ENCODE peak calls at places on chromosomes 16 and 17, in nine cellular contexts. One of them, this sample, is unnamed.

GRCh38 chr17:80034977-80035686 is 540 bp downstream of the TBC1D16 start:
- DNase-seq in activated B cell treated with CpG ODN at 0.5 μM for 24 hours: no peak
- DNase-seq in colonic mucosa: peak
- DNase-seq in endothelial cell of umbilical vein: peak
- DNase-seq in stimulated activated CD8-positive, alpha-beta memory T cell treated with anti-CD3 and anti-CD28 coated beads, Interleukin-7, amount 100 ng/mL, for 48 hours: no peak
- DNase-seq in B cell: peak
- DNase-seq in GM13977: peak
- DNase-seq in iris pigment epithelial cell: peak
- DNase-seq in NCI-H69: peak
- DNase-seq in this sample: peak

GRCh38 chr16:81821422-81822128 is 42.5 kb downstream of the PLCG2 start:
- DNase-seq in activated B cell treated with CpG ODN at 0.5 μM for 24 hours: peak
- DNase-seq in colonic mucosa: no peak
- DNase-seq in endothelial cell of umbilical vein: no peak
- DNase-seq in stimulated activated CD8-positive, alpha-beta memory T cell treated with anti-CD3 and anti-CD28 coated beads, Interleukin-7, amount 100 ng/mL, for 48 hours: no peak
- DNase-seq in B cell: no peak
- DNase-seq in GM13977: peak
- DNase-seq in iris pigment epithelial cell: peak
- DNase-seq in NCI-H69: no peak
- DNase-seq in this sample: no peak

GRCh38 chr17:58282442-58282841 is 1.7 kb upstream of the MPO start:
- DNase-seq in activated B cell treated with CpG ODN at 0.5 μM for 24 hours: no peak
- DNase-seq in colonic mucosa: no peak
- DNase-seq in endothelial cell of umbilical vein: no peak
- DNase-seq in stimulated activated CD8-positive, alpha-beta memory T cell treated with anti-CD3 and anti-CD28 coated beads, Interleukin-7, amount 100 ng/mL, for 48 hours: no peak
- DNase-seq in B cell: no peak
- DNase-seq in GM13977: no peak
- DNase-seq in iris pigment epithelial cell: no peak
- DNase-seq in NCI-H69: no peak
- DNase-seq in this sample: no peak

GRCh38 chr16:54212893-54213292 is 73.7 kb downstream of the IRX3 start:
- DNase-seq in activated B cell treated with CpG ODN at 0.5 μM for 24 hours: no peak
- DNase-seq in colonic mucosa: no peak
- DNase-seq in endothelial cell of umbilical vein: no peak
- DNase-seq in stimulated activated CD8-positive, alpha-beta memory T cell treated with anti-CD3 and anti-CD28 coated beads, Interleukin-7, amount 100 ng/mL, for 48 hours: no peak
- DNase-seq in B cell: no peak
- DNase-seq in GM13977: no peak
- DNase-seq in iris pigment epithelial cell: no peak
- DNase-seq in NCI-H69: no peak
- DNase-seq in this sample: no peak

GRCh38 chr17:2435852-2436251 is 35.0 kb upstream of the MNT start:
- DNase-seq in activated B cell treated with CpG ODN at 0.5 μM for 24 hours: no peak
- DNase-seq in colonic mucosa: no peak
- DNase-seq in endothelial cell of umbilical vein: no peak
- DNase-seq in stimulated activated CD8-positive, alpha-beta memory T cell treated with anti-CD3 and anti-CD28 coated beads, Interleukin-7, amount 100 ng/mL, for 48 hours: no peak
- DNase-seq in B cell: no peak
- DNase-seq in GM13977: no peak
- DNase-seq in iris pigment epithelial cell: no peak
- DNase-seq in NCI-H69: peak
- DNase-seq in this sample: no peak

GRCh38 chr16:87351320-87351698 is 32.3 kb downstream of the FBXO31 start:
- DNase-seq in activated B cell treated with CpG ODN at 0.5 μM for 24 hours: no peak
- DNase-seq in colonic mucosa: no peak
- DNase-seq in endothelial cell of umbilical vein: no peak
- DNase-seq in stimulated activated CD8-positive, alpha-beta memory T cell treated with anti-CD3 and anti-CD28 coated beads, Interleukin-7, amount 100 ng/mL, for 48 hours: no peak
- DNase-seq in B cell: no peak
- DNase-seq in GM13977: no peak
- DNase-seq in iris pigment epithelial cell: no peak
- DNase-seq in NCI-H69: no peak
- DNase-seq in this sample: no peak

GRCh38 chr17:39679521-39680192 is 8.2 kb downstream of the PGAP3 start:
- DNase-seq in activated B cell treated with CpG ODN at 0.5 μM for 24 hours: no peak
- DNase-seq in colonic mucosa: no peak
- DNase-seq in endothelial cell of umbilical vein: no peak
- DNase-seq in stimulated activated CD8-positive, alpha-beta memory T cell treated with anti-CD3 and anti-CD28 coated beads, Interleukin-7, amount 100 ng/mL, for 48 hours: no peak
- DNase-seq in B cell: peak
- DNase-seq in GM13977: no peak
- DNase-seq in iris pigment epithelial cell: no peak
- DNase-seq in NCI-H69: no peak
- DNase-seq in this sample: no peak

GRCh38 chr16:69397821-69398521 is 12.2 kb upstream of the TERF2 start:
- DNase-seq in activated B cell treated with CpG ODN at 0.5 μM for 24 hours: no peak
- DNase-seq in colonic mucosa: peak
- DNase-seq in endothelial cell of umbilical vein: peak
- DNase-seq in stimulated activated CD8-positive, alpha-beta memory T cell treated with anti-CD3 and anti-CD28 coated beads, Interleukin-7, amount 100 ng/mL, for 48 hours: no peak
- DNase-seq in B cell: no peak
- DNase-seq in GM13977: no peak
- DNase-seq in iris pigment epithelial cell: peak
- DNase-seq in NCI-H69: peak
- DNase-seq in this sample: no peak

GRCh38 chr17:40382251-40382650 is 17.7 kb upstream of the GJD3 start:
- DNase-seq in activated B cell treated with CpG ODN at 0.5 μM for 24 hours: no peak
- DNase-seq in colonic mucosa: no peak
- DNase-seq in endothelial cell of umbilical vein: no peak
- DNase-seq in stimulated activated CD8-positive, alpha-beta memory T cell treated with anti-CD3 and anti-CD28 coated beads, Interleukin-7, amount 100 ng/mL, for 48 hours: no peak
- DNase-seq in B cell: no peak
- DNase-seq in GM13977: no peak
- DNase-seq in iris pigment epithelial cell: no peak
- DNase-seq in NCI-H69: no peak
- DNase-seq in this sample: no peak

GRCh38 chr17:51869387-51869786 is 289.1 kb downstream of the CA10 start:
- DNase-seq in activated B cell treated with CpG ODN at 0.5 μM for 24 hours: no peak
- DNase-seq in colonic mucosa: peak
- DNase-seq in endothelial cell of umbilical vein: no peak
- DNase-seq in stimulated activated CD8-positive, alpha-beta memory T cell treated with anti-CD3 and anti-CD28 coated beads, Interleukin-7, amount 100 ng/mL, for 48 hours: no peak
- DNase-seq in B cell: no peak
- DNase-seq in GM13977: no peak
- DNase-seq in iris pigment epithelial cell: peak
- DNase-seq in NCI-H69: no peak
- DNase-seq in this sample: no peak

GRCh38 chr16:74641969-74642368 is 24.7 kb downstream of the RFWD3 start:
- DNase-seq in activated B cell treated with CpG ODN at 0.5 μM for 24 hours: no peak
- DNase-seq in colonic mucosa: no peak
- DNase-seq in endothelial cell of umbilical vein: no peak
- DNase-seq in stimulated activated CD8-positive, alpha-beta memory T cell treated with anti-CD3 and anti-CD28 coated beads, Interleukin-7, amount 100 ng/mL, for 48 hours: no peak
- DNase-seq in B cell: no peak
- DNase-seq in GM13977: no peak
- DNase-seq in iris pigment epithelial cell: no peak
- DNase-seq in NCI-H69: no peak
- DNase-seq in this sample: no peak

GRCh38 chr17:49132699-49133364 is at the start of gene B4GALNT2:
- DNase-seq in activated B cell treated with CpG ODN at 0.5 μM for 24 hours: no peak
- DNase-seq in colonic mucosa: peak
- DNase-seq in endothelial cell of umbilical vein: no peak
- DNase-seq in stimulated activated CD8-positive, alpha-beta memory T cell treated with anti-CD3 and anti-CD28 coated beads, Interleukin-7, amount 100 ng/mL, for 48 hours: peak
- DNase-seq in B cell: peak
- DNase-seq in GM13977: no peak
- DNase-seq in iris pigment epithelial cell: no peak
- DNase-seq in NCI-H69: no peak
- DNase-seq in this sample: peak

GRCh38 chr17:45973943-45974859 is 24.8 kb upstream of the STH start:
- DNase-seq in activated B cell treated with CpG ODN at 0.5 μM for 24 hours: no peak
- DNase-seq in colonic mucosa: no peak
- DNase-seq in endothelial cell of umbilical vein: no peak
- DNase-seq in stimulated activated CD8-positive, alpha-beta memory T cell treated with anti-CD3 and anti-CD28 coated beads, Interleukin-7, amount 100 ng/mL, for 48 hours: no peak
- DNase-seq in B cell: no peak
- DNase-seq in GM13977: no peak
- DNase-seq in iris pigment epithelial cell: no peak
- DNase-seq in NCI-H69: peak
- DNase-seq in this sample: no peak

GRCh38 chr16:78844682-78845081 is 745.2 kb downstream of the WWOX start:
- DNase-seq in activated B cell treated with CpG ODN at 0.5 μM for 24 hours: no peak
- DNase-seq in colonic mucosa: no peak
- DNase-seq in endothelial cell of umbilical vein: no peak
- DNase-seq in stimulated activated CD8-positive, alpha-beta memory T cell treated with anti-CD3 and anti-CD28 coated beads, Interleukin-7, amount 100 ng/mL, for 48 hours: no peak
- DNase-seq in B cell: no peak
- DNase-seq in GM13977: no peak
- DNase-seq in iris pigment epithelial cell: no peak
- DNase-seq in NCI-H69: no peak
- DNase-seq in this sample: no peak

GRCh38 chr17:45307290-45308015 is 9.4 kb downstream of the MAP3K14 start:
- DNase-seq in activated B cell treated with CpG ODN at 0.5 μM for 24 hours: peak
- DNase-seq in colonic mucosa: no peak
- DNase-seq in endothelial cell of umbilical vein: peak
- DNase-seq in stimulated activated CD8-positive, alpha-beta memory T cell treated with anti-CD3 and anti-CD28 coated beads, Interleukin-7, amount 100 ng/mL, for 48 hours: no peak
- DNase-seq in B cell: peak
- DNase-seq in GM13977: peak
- DNase-seq in iris pigment epithelial cell: peak
- DNase-seq in NCI-H69: peak
- DNase-seq in this sample: no peak

GRCh38 chr17:65627892-65628622 is 66.6 kb upstream of the AXIN2 start:
- DNase-seq in activated B cell treated with CpG ODN at 0.5 μM for 24 hours: no peak
- DNase-seq in colonic mucosa: peak
- DNase-seq in endothelial cell of umbilical vein: no peak
- DNase-seq in stimulated activated CD8-positive, alpha-beta memory T cell treated with anti-CD3 and anti-CD28 coated beads, Interleukin-7, amount 100 ng/mL, for 48 hours: no peak
- DNase-seq in B cell: no peak
- DNase-seq in GM13977: no peak
- DNase-seq in iris pigment epithelial cell: peak
- DNase-seq in NCI-H69: peak
- DNase-seq in this sample: no peak

GRCh38 chr17:75698659-75699058 is 22.6 kb upstream of the ITGB4 start:
- DNase-seq in activated B cell treated with CpG ODN at 0.5 μM for 24 hours: no peak
- DNase-seq in colonic mucosa: peak
- DNase-seq in endothelial cell of umbilical vein: no peak
- DNase-seq in stimulated activated CD8-positive, alpha-beta memory T cell treated with anti-CD3 and anti-CD28 coated beads, Interleukin-7, amount 100 ng/mL, for 48 hours: no peak
- DNase-seq in B cell: no peak
- DNase-seq in GM13977: no peak
- DNase-seq in iris pigment epithelial cell: no peak
- DNase-seq in NCI-H69: no peak
- DNase-seq in this sample: no peak

GRCh38 chr17:8001976-8002645 is at the start of gene GUCY2D:
- DNase-seq in activated B cell treated with CpG ODN at 0.5 μM for 24 hours: no peak
- DNase-seq in colonic mucosa: no peak
- DNase-seq in endothelial cell of umbilical vein: no peak
- DNase-seq in stimulated activated CD8-positive, alpha-beta memory T cell treated with anti-CD3 and anti-CD28 coated beads, Interleukin-7, amount 100 ng/mL, for 48 hours: no peak
- DNase-seq in B cell: peak
- DNase-seq in GM13977: peak
- DNase-seq in iris pigment epithelial cell: no peak
- DNase-seq in NCI-H69: no peak
- DNase-seq in this sample: no peak

GRCh38 chr17:57785032-57785431 is 39.9 kb upstream of the CCDC182 start:
- DNase-seq in activated B cell treated with CpG ODN at 0.5 μM for 24 hours: no peak
- DNase-seq in colonic mucosa: peak
- DNase-seq in endothelial cell of umbilical vein: no peak
- DNase-seq in stimulated activated CD8-positive, alpha-beta memory T cell treated with anti-CD3 and anti-CD28 coated beads, Interleukin-7, amount 100 ng/mL, for 48 hours: no peak
- DNase-seq in B cell: no peak
- DNase-seq in GM13977: no peak
- DNase-seq in iris pigment epithelial cell: no peak
- DNase-seq in NCI-H69: no peak
- DNase-seq in this sample: no peak

GRCh38 chr16:56289862-56290261 is 98.6 kb downstream of the GNAO1 start:
- DNase-seq in activated B cell treated with CpG ODN at 0.5 μM for 24 hours: no peak
- DNase-seq in colonic mucosa: no peak
- DNase-seq in endothelial cell of umbilical vein: no peak
- DNase-seq in stimulated activated CD8-positive, alpha-beta memory T cell treated with anti-CD3 and anti-CD28 coated beads, Interleukin-7, amount 100 ng/mL, for 48 hours: no peak
- DNase-seq in B cell: no peak
- DNase-seq in GM13977: no peak
- DNase-seq in iris pigment epithelial cell: no peak
- DNase-seq in NCI-H69: no peak
- DNase-seq in this sample: no peak

GRCh38 chr16:53465606-53466290 is 31.5 kb downstream of the RBL2 start:
- DNase-seq in activated B cell treated with CpG ODN at 0.5 μM for 24 hours: no peak
- DNase-seq in colonic mucosa: no peak
- DNase-seq in endothelial cell of umbilical vein: peak
- DNase-seq in stimulated activated CD8-positive, alpha-beta memory T cell treated with anti-CD3 and anti-CD28 coated beads, Interleukin-7, amount 100 ng/mL, for 48 hours: no peak
- DNase-seq in B cell: no peak
- DNase-seq in GM13977: no peak
- DNase-seq in iris pigment epithelial cell: peak
- DNase-seq in NCI-H69: peak
- DNase-seq in this sample: no peak

GRCh38 chr16:89482824-89483220 is 7.5 kb downstream of the ANKRD11 start:
- DNase-seq in activated B cell treated with CpG ODN at 0.5 μM for 24 hours: no peak
- DNase-seq in colonic mucosa: peak
- DNase-seq in endothelial cell of umbilical vein: no peak
- DNase-seq in stimulated activated CD8-positive, alpha-beta memory T cell treated with anti-CD3 and anti-CD28 coated beads, Interleukin-7, amount 100 ng/mL, for 48 hours: no peak
- DNase-seq in B cell: no peak
- DNase-seq in GM13977: no peak
- DNase-seq in iris pigment epithelial cell: no peak
- DNase-seq in NCI-H69: no peak
- DNase-seq in this sample: no peak

GRCh38 chr16:30131869-30132475 is 9.0 kb upstream of the MAPK3 start:
- DNase-seq in activated B cell treated with CpG ODN at 0.5 μM for 24 hours: no peak
- DNase-seq in colonic mucosa: no peak
- DNase-seq in endothelial cell of umbilical vein: no peak
- DNase-seq in stimulated activated CD8-positive, alpha-beta memory T cell treated with anti-CD3 and anti-CD28 coated beads, Interleukin-7, amount 100 ng/mL, for 48 hours: no peak
- DNase-seq in B cell: no peak
- DNase-seq in GM13977: no peak
- DNase-seq in iris pigment epithelial cell: no peak
- DNase-seq in NCI-H69: peak
- DNase-seq in this sample: no peak

GRCh38 chr17:74919440-74920305 is 3.4 kb downstream of the USH1G start:
- DNase-seq in activated B cell treated with CpG ODN at 0.5 μM for 24 hours: no peak
- DNase-seq in colonic mucosa: no peak
- DNase-seq in endothelial cell of umbilical vein: no peak
- DNase-seq in stimulated activated CD8-positive, alpha-beta memory T cell treated with anti-CD3 and anti-CD28 coated beads, Interleukin-7, amount 100 ng/mL, for 48 hours: no peak
- DNase-seq in B cell: no peak
- DNase-seq in GM13977: no peak
- DNase-seq in iris pigment epithelial cell: no peak
- DNase-seq in NCI-H69: no peak
- DNase-seq in this sample: no peak

GRCh38 chr17:41800601-41801373 is 11.0 kb downstream of the P3H4 start:
- DNase-seq in activated B cell treated with CpG ODN at 0.5 μM for 24 hours: no peak
- DNase-seq in colonic mucosa: peak
- DNase-seq in endothelial cell of umbilical vein: no peak
- DNase-seq in stimulated activated CD8-positive, alpha-beta memory T cell treated with anti-CD3 and anti-CD28 coated beads, Interleukin-7, amount 100 ng/mL, for 48 hours: no peak
- DNase-seq in B cell: peak
- DNase-seq in GM13977: no peak
- DNase-seq in iris pigment epithelial cell: peak
- DNase-seq in NCI-H69: peak
- DNase-seq in this sample: no peak

GRCh38 chr16:51408357-51408756 is 257.3 kb upstream of the SALL1 start:
- DNase-seq in activated B cell treated with CpG ODN at 0.5 μM for 24 hours: no peak
- DNase-seq in colonic mucosa: no peak
- DNase-seq in endothelial cell of umbilical vein: peak
- DNase-seq in stimulated activated CD8-positive, alpha-beta memory T cell treated with anti-CD3 and anti-CD28 coated beads, Interleukin-7, amount 100 ng/mL, for 48 hours: no peak
- DNase-seq in B cell: no peak
- DNase-seq in GM13977: no peak
- DNase-seq in iris pigment epithelial cell: peak
- DNase-seq in NCI-H69: no peak
- DNase-seq in this sample: no peak

GRCh38 chr16:89009343-89010209 is 32.6 kb upstream of the CBFA2T3 start:
- DNase-seq in activated B cell treated with CpG ODN at 0.5 μM for 24 hours: no peak
- DNase-seq in colonic mucosa: no peak
- DNase-seq in endothelial cell of umbilical vein: peak
- DNase-seq in stimulated activated CD8-positive, alpha-beta memory T cell treated with anti-CD3 and anti-CD28 coated beads, Interleukin-7, amount 100 ng/mL, for 48 hours: no peak
- DNase-seq in B cell: no peak
- DNase-seq in GM13977: no peak
- DNase-seq in iris pigment epithelial cell: peak
- DNase-seq in NCI-H69: no peak
- DNase-seq in this sample: no peak

GRCh38 chr16:69865701-69866100 is 85.4 kb upstream of the CLEC18A start:
- DNase-seq in activated B cell treated with CpG ODN at 0.5 μM for 24 hours: no peak
- DNase-seq in colonic mucosa: no peak
- DNase-seq in endothelial cell of umbilical vein: no peak
- DNase-seq in stimulated activated CD8-positive, alpha-beta memory T cell treated with anti-CD3 and anti-CD28 coated beads, Interleukin-7, amount 100 ng/mL, for 48 hours: no peak
- DNase-seq in B cell: no peak
- DNase-seq in GM13977: no peak
- DNase-seq in iris pigment epithelial cell: peak
- DNase-seq in NCI-H69: no peak
- DNase-seq in this sample: no peak

GRCh38 chr16:28575446-28576109 is 21.3 kb downstream of the SULT1A2 start:
- DNase-seq in activated B cell treated with CpG ODN at 0.5 μM for 24 hours: no peak
- DNase-seq in colonic mucosa: no peak
- DNase-seq in endothelial cell of umbilical vein: no peak
- DNase-seq in stimulated activated CD8-positive, alpha-beta memory T cell treated with anti-CD3 and anti-CD28 coated beads, Interleukin-7, amount 100 ng/mL, for 48 hours: no peak
- DNase-seq in B cell: no peak
- DNase-seq in GM13977: no peak
- DNase-seq in iris pigment epithelial cell: no peak
- DNase-seq in NCI-H69: no peak
- DNase-seq in this sample: no peak

This sample was measured in activated CD8-positive, alpha-beta memory T cell treated with anti-CD3 and anti-CD28 coated beads for 48 hours.